ENCODE peak calls at places on chromosomes 4 and X, in five cellular contexts. M is kidney glomerular epithelial cell, U is A172, C is substantia nigra, L is T follicular helper cell. G is an unnamed sample.

GRCh38 chr4:107689912-107690587 is 30.0 kb downstream of the PAPSS1 start:
- DNase-seq in M (peak), U (peak), C (no peak), L (no peak), G (no peak)

GRCh38 chr4:7352486-7352885 is 82.2 kb downstream of the PSAPL1 start:
- DNase-seq in M (no peak), U (no peak), C (no peak), L (no peak), G (no peak)

GRCh38 chr4:14222630-14223029 is 595.1 kb upstream of the BOD1L1 start:
- DNase-seq in M (no peak), U (no peak), C (no peak), L (no peak), G (no peak)

GRCh38 chrX:74420194-74421035 is 878 bp upstream of the SLC16A2 start:
- DNase-seq in M (peak), U (peak), C (peak), L (no peak), G (no peak)

GRCh38 chr4:24885342-24885741 is 27.5 kb downstream of the CCDC149 start:
- DNase-seq in M (no peak), U (no peak), C (peak), L (no peak), G (no peak)

GRCh38 chr4:24884925-24885324 is 27.9 kb downstream of the CCDC149 start:
- DNase-seq in M (no peak), U (no peak), C (no peak), L (no peak), G (no peak)

GRCh38 chr4:5157721-5158390 is 106.6 kb downstream of the STK32B start:
- DNase-seq in M (no peak), U (no peak), C (no peak), L (no peak), G (no peak)

GRCh38 chrX:105876658-105877057 is 54.3 kb downstream of the NRK start:
- DNase-seq in M (no peak), U (no peak), C (no peak), L (no peak), G (no peak)

GRCh38 chr4:1168291-1169031 is 3.9 kb downstream of the SPON2 start:
- DNase-seq in M (no peak), U (no peak), C (no peak), L (no peak), G (no peak)

G was measured in NCI-H2107.